ENCODE peak calls at places on chromosomes 5 and 9, in six cellular contexts. L is CD4-positive, alpha-beta memory T cell; G is MG63; F is K562; O is SJSA1; D is psoas muscle. V is an unnamed sample.

GRCh38 chr5:66151491-66151890 is 7.4 kb downstream of the SREK1 start:
- DNase-seq in L (no peak), G (no peak), F (no peak), O (no peak), D (no peak), V (no peak)

GRCh38 chr5:43425965-43426364 is 13.8 kb upstream of the CCL28 start:
- DNase-seq in L (no peak), G (peak; percentile 91), F (no peak), O (peak; percentile 77), D (no peak), V (no peak)

GRCh38 chr5:82952326-82952725 is 124.9 kb downstream of the TMEM167A start:
- DNase-seq in L (no peak), G (no peak), F (no peak), O (no peak), D (no peak), V (no peak)

GRCh38 chr5:30063503-30063902 is 1130.0 kb upstream of the CDH6 start:
- DNase-seq in L (no peak), G (no peak), F (no peak), O (no peak), D (no peak), V (no peak)

GRCh38 chr9:126326228-126327015 is at the start of gene MVB12B:
- DNase-seq in L (peak; percentile 62), G (peak; percentile 42), F (peak; percentile 12), O (peak; percentile 46), D (peak; percentile 78), V (no peak)

GRCh38 chr9:88777498-88778312 is 213.6 kb upstream of the S1PR3 start:
- DNase-seq in L (no peak), G (peak; percentile 80), F (peak; percentile 23), O (no peak), D (peak; percentile 67), V (peak; percentile 14)

GRCh38 chr9:32926901-32927300 is 74.5 kb downstream of the APTX start:
- DNase-seq in L (no peak), G (peak; percentile 1), F (no peak), O (no peak), D (no peak), V (no peak)

GRCh38 chr5:44708611-44709010 is 100.1 kb upstream of the MRPS30 start:
- DNase-seq in L (no peak), G (peak; percentile 61), F (no peak), O (no peak), D (no peak), V (no peak)

GRCh38 chr5:16617272-16617973 is 626 bp upstream of the RETREG1 start:
- DNase-seq in L (peak; percentile 75), G (no peak), F (no peak), O (no peak), D (no peak), V (peak; percentile 14)

GRCh38 chr5:175109058-175109755 is 334.8 kb downstream of the DRD1 start:
- DNase-seq in L (no peak), G (no peak), F (no peak), O (no peak), D (no peak), V (no peak)

GRCh38 chr5:21654551-21654950 is 1198.6 kb downstream of the CDH12 start:
- DNase-seq in L (no peak), G (no peak), F (no peak), O (no peak), D (no peak), V (no peak)

GRCh38 chr9:5582835-5583195 is 46.1 kb upstream of the RIC1 start:
- DNase-seq in L (peak; percentile 44), G (no peak), F (no peak), O (peak; percentile 40), D (no peak), V (peak; percentile 62)

GRCh38 chr5:5453131-5453530 is 30.7 kb downstream of the ICE1 start:
- DNase-seq in L (no peak), G (no peak), F (no peak), O (no peak), D (no peak), V (no peak)

GRCh38 chr5:170782438-170782837 is 1.1 kb upstream of the GABRP start:
- DNase-seq in L (no peak), G (no peak), F (no peak), O (no peak), D (no peak), V (no peak)

GRCh38 chr5:125700380-125700856 is 722.8 kb upstream of the GRAMD2B start:
- DNase-seq in L (no peak), G (no peak), F (no peak), O (no peak), D (no peak), V (no peak)

GRCh38 chr5:94791787-94792186 is 173.3 kb downstream of the SLF1 start:
- DNase-seq in L (no peak), G (no peak), F (no peak), O (no peak), D (no peak), V (peak; percentile 13)

GRCh38 chr9:106588601-106589000 is 274.4 kb upstream of the ZNF462 start:
- DNase-seq in L (no peak), G (no peak), F (no peak), O (peak; percentile 75), D (no peak), V (no peak)

GRCh38 chr5:133421394-133421793 is 190.9 kb downstream of the FSTL4 start:
- DNase-seq in L (no peak), G (no peak), F (peak; percentile 49), O (peak; percentile 55), D (no peak), V (no peak)

GRCh38 chr5:139417214-139417613 is 13.3 kb upstream of the SPATA24 start:
- DNase-seq in L (no peak), G (peak; percentile 29), F (no peak), O (no peak), D (peak; percentile 60), V (no peak)

GRCh38 chr5:31854181-31854624 is 215.3 kb downstream of the PDZD2 start:
- DNase-seq in L (no peak), G (peak; percentile 39), F (no peak), O (no peak), D (no peak), V (no peak)

GRCh38 chr9:16668906-16669305 is 201.6 kb downstream of the BNC2 start:
- DNase-seq in L (no peak), G (no peak), F (no peak), O (no peak), D (no peak), V (no peak)

GRCh38 chr5:98902733-98903132 is 26.1 kb downstream of the CHD1 start:
- DNase-seq in L (no peak), G (no peak), F (no peak), O (no peak), D (no peak), V (no peak)

GRCh38 chr5:157802747-157803146 is 56.2 kb downstream of the CLINT1 start:
- DNase-seq in L (no peak), G (no peak), F (no peak), O (no peak), D (no peak), V (no peak)
- H3K36me3 ChIP-seq in L (peaks cover 33% of the 10 kb centered on the region), G (peaks cover 58% of the 10 kb centered on the region), F (peaks cover 63% of the 10 kb centered on the region), O (peaks cover 41% of the 10 kb centered on the region), D (peaks cover 53% of the 10 kb centered on the region), V (peaks cover 1% of the 10 kb centered on the region)

DNA sequence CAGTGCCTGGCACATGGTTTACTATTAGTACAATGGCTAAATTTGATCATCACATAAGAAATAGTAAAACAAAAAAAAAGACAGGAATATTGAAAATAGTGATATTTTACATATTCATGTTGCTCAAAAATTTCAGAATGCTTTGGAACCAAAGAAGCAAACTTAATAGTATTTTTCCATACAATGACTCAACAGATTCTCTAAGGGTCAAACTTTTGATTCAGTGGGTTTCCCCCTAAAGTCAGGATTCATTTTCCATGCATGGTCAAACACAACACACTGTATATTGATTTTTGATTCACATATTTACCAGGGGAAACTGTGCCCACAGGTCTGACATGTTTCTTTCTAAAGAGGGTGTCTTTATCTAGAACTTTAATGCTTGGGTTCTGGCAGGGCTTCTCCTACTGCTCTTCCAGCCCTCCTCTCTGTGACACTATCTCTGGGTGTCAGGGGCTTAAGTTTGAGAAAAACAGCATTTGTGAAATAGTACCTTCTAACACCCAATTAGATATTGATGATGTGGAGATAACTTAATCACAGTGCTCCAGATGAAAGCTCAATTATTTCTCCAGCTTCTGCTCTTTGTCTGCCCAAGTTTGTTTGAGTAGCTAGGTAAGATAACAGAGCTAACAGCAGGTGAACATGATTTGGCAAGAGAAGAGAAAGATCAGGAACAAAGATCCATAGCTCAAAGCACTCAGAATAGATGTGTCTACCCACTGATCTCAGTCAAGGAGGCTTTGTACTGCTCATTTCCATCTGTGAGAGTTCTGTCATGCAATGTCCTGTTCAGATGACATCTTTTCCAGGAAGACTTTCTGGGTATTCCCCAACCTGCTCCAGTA is 35.5 kb upstream of the ELL2 start:
- DNase-seq in L (no peak), G (no peak), F (peak; percentile 22), O (no peak), D (no peak), V (no peak)
- H3K4me3 ChIP-seq in L (no peak overlapping the region), G (no peak overlapping the region), F (no peak overlapping the region), O (no peak overlapping the region), D (no peak overlapping the region), V (no peak overlapping the region)

GRCh38 chr9:134698111-134698510 is 56.5 kb downstream of the COL5A1 start:
- DNase-seq in L (no peak), G (no peak), F (no peak), O (no peak), D (peak; percentile 42), V (no peak)
- H3K36me3 ChIP-seq in L (no peaks in the 10 kb centered on the region), G (peaks cover 31% of the 10 kb centered on the region), F (no peaks in the 10 kb centered on the region), O (peaks cover 79% of the 10 kb centered on the region), D (no peaks in the 10 kb centered on the region), V (no peaks in the 10 kb centered on the region)

GRCh38 chr9:72149231-72149975 is at the start of gene GDA:
- DNase-seq in L (no peak), G (peak; percentile 9), F (no peak), O (no peak), D (no peak), V (peak; percentile 5)
- H3K4me3 ChIP-seq in L (no peak within 1 kb of the TSS), G (no peak within 1 kb of the TSS), F (no peak within 1 kb of the TSS), O (peak within 1 kb of the TSS; percentile 25), D (peak within 1 kb of the TSS; percentile 62), V (no peak within 1 kb of the TSS)

GRCh38 chr5:141867139-141867538 is 11.1 kb downstream of the PCDH1 start:
- DNase-seq in L (no peak), G (no peak), F (no peak), O (no peak), D (no peak), V (no peak)
- H3K36me3 ChIP-seq in L (no peaks in the 10 kb centered on the region), G (no peaks in the 10 kb centered on the region), F (no peaks in the 10 kb centered on the region), O (no peaks in the 10 kb centered on the region), D (peaks cover 10% of the 10 kb centered on the region), V (no peaks in the 10 kb centered on the region)

V was measured in GM06990.